ENCODE peak calls at places on chromosomes 16 and 17, in six cellular contexts. U is substantia nigra; E is CD4-positive, alpha-beta memory T cell; N is prostate gland; I is heart left ventricle; Q is left lung. Z is an unnamed sample.

GRCh38 chr17:40366076-40366860 is 1.7 kb upstream of the GJD3 start:
- DNase-seq in I (no peak), U (no peak), E (no peak), Q (no peak), N (no peak), Z (no peak)

GRCh38 chr16:57475711-57476339 is 10.5 kb downstream of the DOK4 start:
- DNase-seq in N (no peak), I (no peak), Q (peak), E (peak), U (no peak), Z (peak)

GRCh38 chr17:50570516-50570915 is 10.0 kb downstream of the CACNA1G start:
- DNase-seq in U (no peak), Q (no peak), E (no peak), I (no peak), N (no peak), Z (no peak)

GRCh38 chr16:65254144-65254543 is 132.3 kb upstream of the CDH11 start:
- DNase-seq in I (no peak), E (no peak), U (no peak), N (no peak), Q (no peak), Z (no peak)

GRCh38 chr17:4366312-4367063 is at the start of gene UBE2G1:
- DNase-seq in I (peak), U (peak), N (peak), Q (peak), E (peak), Z (peak)

GRCh38 chr16:85475691-85476300 is 137.3 kb upstream of the GSE1 start:
- DNase-seq in I (no peak), U (no peak), N (no peak), Q (no peak), E (no peak), Z (no peak)

GRCh38 chr17:50020841-50021599 is 26.0 kb upstream of the DLX3 start:
- DNase-seq in U (no peak), I (no peak), Q (no peak), N (no peak), E (no peak), Z (no peak)

GRCh38 chr17:59366773-59367656 is 35.6 kb downstream of the YPEL2 start:
- DNase-seq in E (no peak), N (peak), Q (peak), I (peak), U (no peak), Z (peak)

GRCh38 chr17:60496051-60496450 is 30.0 kb downstream of the APPBP2 start:
- DNase-seq in U (no peak), Q (no peak), N (no peak), I (no peak), E (no peak), Z (no peak)

GRCh38 chr16:57627184-57627871 is 1.1 kb upstream of the ADGRG1 start:
- DNase-seq in N (no peak), E (no peak), Q (peak), U (no peak), I (peak), Z (no peak)

GRCh38 chr17:28807925-28808641 is 34.5 kb downstream of the FAM222B start:
- DNase-seq in E (no peak), I (no peak), Q (no peak), U (no peak), N (peak), Z (no peak)

GRCh38 chr17:63365366-63366237 is 80.5 kb downstream of the CYB561 start:
- DNase-seq in N (no peak), E (no peak), I (no peak), Q (no peak), U (no peak), Z (no peak)

GRCh38 chr16:2157480-2158261 is 2.1 kb downstream of the TRAF7 start:
- DNase-seq in U (no peak), Q (peak), I (no peak), N (no peak), E (no peak), Z (peak)
- H3K27ac ChIP-seq in U (peak), Q (no peak), I (no peak), N (no peak), E (no peak), Z (peak)

GRCh38 chr17:78001182-78001581 is 42.7 kb downstream of the TNRC6C start:
- DNase-seq in U (no peak), Q (no peak), E (no peak), I (no peak), N (no peak), Z (no peak)
- H3K27ac ChIP-seq in U (no peak), Q (no peak), E (no peak), I (no peak), N (no peak), Z (no peak)

GRCh38 chr17:35088911-35089845 is 25.7 kb upstream of the RFFL start:
- DNase-seq in N (peak), U (peak), I (peak), Q (peak), E (peak), Z (peak)

GRCh38 chr17:35086931-35087573 is 23.5 kb upstream of the RFFL start:
- DNase-seq in I (no peak), Q (no peak), N (no peak), E (no peak), U (no peak), Z (peak)

GRCh38 chr17:35088647-35088910 is 25.1 kb upstream of the RFFL start:
- DNase-seq in E (no peak), N (peak), U (no peak), I (no peak), Q (no peak), Z (peak)

GRCh38 chr17:35086164-35086563 is 22.7 kb upstream of the RFFL start:
- DNase-seq in Q (no peak), N (no peak), E (no peak), U (no peak), I (no peak), Z (no peak)

GRCh38 chr17:35087731-35088646 is 24.5 kb upstream of the RFFL start:
- DNase-seq in U (peak), E (peak), I (peak), N (peak), Q (peak), Z (peak)
- H3K27ac ChIP-seq in U (peak), E (peak), I (peak), N (peak), Q (peak), Z (peak)

DNA sequence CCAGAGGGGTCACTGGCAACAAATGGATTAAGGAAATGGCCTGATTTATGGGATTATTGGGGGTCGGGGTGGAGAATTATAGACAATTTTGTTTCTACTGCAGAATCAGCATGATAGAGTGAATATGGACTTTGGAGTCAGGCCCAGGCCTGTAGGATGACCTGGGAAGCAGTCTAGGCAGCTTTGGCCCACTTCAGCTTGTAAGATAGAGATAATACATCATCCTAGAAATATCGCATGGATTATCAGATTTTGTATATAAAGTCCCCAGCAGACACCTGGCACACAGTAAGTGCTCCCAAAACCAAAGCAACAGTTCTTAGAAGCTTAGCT is 27.1 kb upstream of the TOX3 start:
- DNase-seq in Q (no peak), E (no peak), N (no peak), U (no peak), I (no peak), Z (no peak)
- H3K27ac ChIP-seq in Q (no peak), E (no peak), N (no peak), U (no peak), I (no peak), Z (peak)

GRCh38 chr16:75106351-75107274 is 10.0 kb downstream of the LDHD start:
- DNase-seq in I (no peak), N (no peak), Q (peak), U (no peak), E (no peak), Z (no peak)
- H3K27ac ChIP-seq in I (peak), N (no peak), Q (peak), U (no peak), E (peak), Z (peak)

GRCh38 chr17:38465420-38466345 is 37.4 kb downstream of the ARHGAP23 start:
- DNase-seq in Q (no peak), I (peak), N (peak), U (no peak), E (no peak), Z (peak)
- H3K27ac ChIP-seq in Q (peak), I (peak), N (peak), U (peak), E (no peak), Z (peak)

DNA sequence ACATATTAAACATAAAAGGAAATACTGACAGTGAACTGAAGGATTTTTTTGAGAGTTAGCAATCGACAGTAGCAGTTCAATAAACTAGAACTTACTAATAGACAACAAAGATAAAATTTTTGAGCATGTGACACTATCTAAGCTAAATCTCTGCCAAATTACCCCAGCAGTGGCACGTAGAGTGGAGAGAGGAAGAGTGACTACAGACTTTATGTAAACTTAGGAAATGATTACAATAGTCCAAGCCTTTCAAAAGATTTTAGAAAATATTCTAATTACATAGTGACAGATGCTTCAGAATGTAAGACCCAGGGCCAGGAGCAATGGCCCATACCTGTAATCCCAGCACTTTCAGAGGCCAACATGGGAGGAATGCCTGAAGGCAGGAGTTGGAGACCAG is 52.4 kb downstream of the CFDP1 start:
- DNase-seq in I (no peak), U (no peak), N (no peak), E (no peak), Q (no peak), Z (no peak)
- H3K27ac ChIP-seq in I (no peak), U (no peak), N (no peak), E (peak), Q (peak), Z (no peak)

Z was measured in transverse colon.